ENCODE peak calls at places on chromosomes 1 and 21, in six cellular contexts. One of them, this sample, is unnamed. For H3K4me1, the result is how much of the 10 kb centered on the place peaks cover.

GRCh38 chr1:19689131-19689757 is 24.6 kb downstream of the HTR6 start:
- DNase-seq in stomach: no peak
- DNase-seq in HCT116: no peak
- DNase-seq in body of pancreas: no peak
- DNase-seq in A549: no peak
- DNase-seq in GM12878: no peak
- DNase-seq in this sample: no peak

GRCh38 chr1:43605761-43606160 is 44.2 kb upstream of the KDM4A start:
- DNase-seq in GM12878: no peak
- DNase-seq in HCT116: no peak
- DNase-seq in A549: no peak
- DNase-seq in body of pancreas: no peak
- DNase-seq in stomach: no peak
- DNase-seq in this sample: no peak

GRCh38 chr1:164576311-164577271 is 17.6 kb downstream of the PBX1 start:
- DNase-seq in HCT116: no peak
- DNase-seq in A549: no peak
- DNase-seq in GM12878: no peak
- DNase-seq in body of pancreas: no peak
- DNase-seq in stomach: no peak
- DNase-seq in this sample: no peak

GRCh38 chr1:20346433-20346832 is 55.8 kb downstream of the VWA5B1 start:
- DNase-seq in stomach: no peak
- DNase-seq in body of pancreas: no peak
- DNase-seq in A549: no peak
- DNase-seq in GM12878: no peak
- DNase-seq in HCT116: no peak
- DNase-seq in this sample: no peak

GRCh38 chr1:28193701-28194161 is 17.2 kb upstream of the PTAFR start:
- DNase-seq in A549: no peak
- DNase-seq in stomach: no peak
- DNase-seq in body of pancreas: no peak
- DNase-seq in GM12878: no peak
- DNase-seq in HCT116: no peak
- DNase-seq in this sample: no peak

GRCh38 chr1:234330843-234331215 is 42.4 kb upstream of the COA6 start:
- DNase-seq in GM12878: no peak
- DNase-seq in stomach: no peak
- DNase-seq in A549: no peak
- DNase-seq in HCT116: no peak
- DNase-seq in body of pancreas: no peak
- DNase-seq in this sample: peak

GRCh38 chr1:53133261-53134041 is 9.0 kb downstream of the SLC1A7 start:
- DNase-seq in HCT116: no peak
- DNase-seq in A549: no peak
- DNase-seq in body of pancreas: no peak
- DNase-seq in GM12878: no peak
- DNase-seq in stomach: no peak
- DNase-seq in this sample: no peak

GRCh38 chr1:21220815-21221214 is 44.1 kb upstream of the EIF4G3 start:
- DNase-seq in body of pancreas: no peak
- DNase-seq in GM12878: no peak
- DNase-seq in HCT116: no peak
- DNase-seq in A549: no peak
- DNase-seq in stomach: no peak
- DNase-seq in this sample: no peak

GRCh38 chr1:45134468-45134873 is 71.9 kb downstream of the ZSWIM5 start:
- DNase-seq in A549: peak
- DNase-seq in body of pancreas: peak
- DNase-seq in GM12878: no peak
- DNase-seq in stomach: no peak
- DNase-seq in HCT116: no peak
- DNase-seq in this sample: no peak

GRCh38 chr1:85576642-85577420 is 3.7 kb upstream of the CCN1 start:
- DNase-seq in GM12878: no peak
- DNase-seq in stomach: peak
- DNase-seq in HCT116: peak
- DNase-seq in body of pancreas: peak
- DNase-seq in A549: peak
- DNase-seq in this sample: peak

GRCh38 chr1:52357397-52357796 is 8.6 kb downstream of the CC2D1B start:
- DNase-seq in HCT116: no peak
- DNase-seq in A549: no peak
- DNase-seq in stomach: no peak
- DNase-seq in GM12878: no peak
- DNase-seq in body of pancreas: no peak
- DNase-seq in this sample: no peak

GRCh38 chr1:6612641-6613360 is 730 bp upstream of the PHF13 start:
- DNase-seq in HCT116: no peak
- DNase-seq in A549: peak
- DNase-seq in GM12878: no peak
- DNase-seq in stomach: peak
- DNase-seq in body of pancreas: peak
- DNase-seq in this sample: no peak

GRCh38 chr21:42578034-42578433 is 64.4 kb downstream of the SLC37A1 start:
- DNase-seq in GM12878: no peak
- DNase-seq in HCT116: no peak
- DNase-seq in A549: no peak
- DNase-seq in stomach: no peak
- DNase-seq in body of pancreas: no peak
- DNase-seq in this sample: no peak

GRCh38 chr1:156958247-156958714 is 37.8 kb downstream of the LRRC71 start:
- DNase-seq in stomach: no peak
- DNase-seq in body of pancreas: no peak
- DNase-seq in HCT116: no peak
- DNase-seq in A549: no peak
- DNase-seq in GM12878: no peak
- DNase-seq in this sample: no peak

GRCh38 chr1:44048816-44049215 is 17.6 kb upstream of the SLC6A9 start:
- DNase-seq in body of pancreas: no peak
- DNase-seq in stomach: no peak
- DNase-seq in A549: peak
- DNase-seq in GM12878: no peak
- DNase-seq in HCT116: no peak
- DNase-seq in this sample: no peak

GRCh38 chr1:175530167-175530566 is 213.2 kb downstream of the TNR start:
- DNase-seq in body of pancreas: no peak
- DNase-seq in A549: no peak
- DNase-seq in stomach: no peak
- DNase-seq in GM12878: no peak
- DNase-seq in HCT116: no peak
- DNase-seq in this sample: no peak

GRCh38 chr1:32332290-32333079 is 3.5 kb downstream of the MARCKSL1 start:
- DNase-seq in stomach: no peak
- DNase-seq in GM12878: no peak
- DNase-seq in HCT116: no peak
- DNase-seq in A549: no peak
- DNase-seq in body of pancreas: no peak
- DNase-seq in this sample: no peak

GRCh38 chr1:63902844-63903589 is 129.2 kb downstream of the ROR1 start:
- DNase-seq in GM12878: no peak
- DNase-seq in A549: no peak
- DNase-seq in body of pancreas: peak
- DNase-seq in stomach: peak
- DNase-seq in HCT116: no peak
- DNase-seq in this sample: no peak

GRCh38 chr21:32819702-32820101 is 48.1 kb upstream of the PAXBP1 start:
- DNase-seq in GM12878: no peak
- DNase-seq in HCT116: no peak
- DNase-seq in stomach: no peak
- DNase-seq in A549: no peak
- DNase-seq in body of pancreas: no peak
- DNase-seq in this sample: no peak

GRCh38 chr1:201023517-201023902 is at the start of gene KIF21B:
- DNase-seq in GM12878: no peak
- DNase-seq in A549: peak
- DNase-seq in body of pancreas: peak
- DNase-seq in stomach: peak
- DNase-seq in HCT116: no peak
- DNase-seq in this sample: peak

GRCh38 chr21:34602061-34602460 is 12.9 kb downstream of the RCAN1 start:
- DNase-seq in GM12878: no peak
- DNase-seq in body of pancreas: no peak
- DNase-seq in HCT116: no peak
- DNase-seq in A549: no peak
- DNase-seq in stomach: no peak
- DNase-seq in this sample: peak

GRCh38 chr1:15452216-15452615 is 4.3 kb upstream of the CELA2A start:
- DNase-seq in body of pancreas: no peak
- DNase-seq in HCT116: no peak
- DNase-seq in A549: no peak
- DNase-seq in stomach: no peak
- DNase-seq in GM12878: no peak
- DNase-seq in this sample: no peak

GRCh38 chr1:202278751-202279150 is 63.0 kb downstream of the UBE2T start:
- DNase-seq in body of pancreas: no peak
- DNase-seq in A549: no peak
- DNase-seq in stomach: no peak
- DNase-seq in GM12878: no peak
- DNase-seq in HCT116: no peak
- DNase-seq in this sample: no peak

GRCh38 chr21:38824124-38824822 is 18.5 kb downstream of the ETS2 start:
- DNase-seq in HCT116: no peak
- DNase-seq in stomach: no peak
- DNase-seq in A549: no peak
- DNase-seq in GM12878: no peak
- DNase-seq in body of pancreas: no peak
- DNase-seq in this sample: no peak

GRCh38 chr1:182051938-182052337 is 9.6 kb downstream of the ZNF648 start:
- DNase-seq in body of pancreas: no peak
- DNase-seq in stomach: no peak
- DNase-seq in A549: no peak
- DNase-seq in HCT116: no peak
- DNase-seq in GM12878: no peak
- DNase-seq in this sample: no peak

GRCh38 chr1:3653286-3653618 is 936 bp downstream of the TP73 start:
- DNase-seq in body of pancreas: no peak
- DNase-seq in stomach: no peak
- DNase-seq in A549: no peak
- DNase-seq in HCT116: no peak
- DNase-seq in GM12878: no peak
- DNase-seq in this sample: no peak
- H3K4me1 ChIP-seq in body of pancreas: under half
- H3K4me1 ChIP-seq in stomach: under half
- H3K4me1 ChIP-seq in A549: under half
- H3K4me1 ChIP-seq in HCT116: under half
- H3K4me1 ChIP-seq in GM12878: under half
- H3K4me1 ChIP-seq in this sample: under half

GRCh38 chr1:203861379-203862184 is at the start of gene SNRPE:
- DNase-seq in HCT116: peak
- DNase-seq in GM12878: peak
- DNase-seq in body of pancreas: peak
- DNase-seq in A549: peak
- DNase-seq in stomach: peak
- DNase-seq in this sample: peak
- TF ChIP-seq POLR2A in HCT116: peak
- TF ChIP-seq POLR2A in GM12878: peak
- TF ChIP-seq POLR2A in body of pancreas: peak
- TF ChIP-seq POLR2A in A549: peak
- TF ChIP-seq POLR2A in stomach: no peak
- TF ChIP-seq POLR2A in this sample: peak

DNA sequence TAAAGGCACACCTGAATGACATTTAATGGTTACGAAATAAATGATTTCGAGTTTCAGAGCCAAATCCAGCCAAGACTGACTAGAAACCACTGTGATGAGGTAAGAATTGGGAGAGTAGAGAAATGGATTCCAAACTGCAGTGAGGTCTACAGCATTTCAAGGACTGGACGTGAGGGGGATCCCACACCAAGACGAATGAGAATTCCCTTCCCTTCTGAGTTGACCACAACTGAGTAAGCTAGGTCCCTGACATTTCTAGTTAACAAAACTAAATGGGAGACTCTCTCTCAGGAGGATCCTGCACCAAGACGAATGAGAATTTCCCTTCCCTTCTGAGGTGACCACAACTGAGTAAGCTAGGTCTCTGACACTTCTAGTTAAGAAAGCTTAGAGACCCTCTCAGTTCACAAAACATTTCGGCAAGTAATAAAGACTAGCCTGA is 1.6 kb upstream of the SPATA1 start:
- DNase-seq in HCT116: no peak
- DNase-seq in stomach: no peak
- DNase-seq in A549: peak
- DNase-seq in body of pancreas: no peak
- DNase-seq in GM12878: no peak
- DNase-seq in this sample: no peak
- TF ChIP-seq CTCF in HCT116: no peak
- TF ChIP-seq CTCF in stomach: no peak
- TF ChIP-seq CTCF in A549: no peak
- TF ChIP-seq CTCF in body of pancreas: no peak
- TF ChIP-seq CTCF in GM12878: no peak
- TF ChIP-seq CTCF in this sample: no peak

GRCh38 chr1:159600894-159601293 is 13.3 kb downstream of the APCS start:
- DNase-seq in HCT116: no peak
- DNase-seq in body of pancreas: no peak
- DNase-seq in A549: no peak
- DNase-seq in stomach: no peak
- DNase-seq in GM12878: no peak
- DNase-seq in this sample: no peak
- H3K4me1 ChIP-seq in HCT116: under half
- H3K4me1 ChIP-seq in body of pancreas: under half
- H3K4me1 ChIP-seq in A549: under half
- H3K4me1 ChIP-seq in stomach: under half
- H3K4me1 ChIP-seq in GM12878: under half
- H3K4me1 ChIP-seq in this sample: under half

DNA sequence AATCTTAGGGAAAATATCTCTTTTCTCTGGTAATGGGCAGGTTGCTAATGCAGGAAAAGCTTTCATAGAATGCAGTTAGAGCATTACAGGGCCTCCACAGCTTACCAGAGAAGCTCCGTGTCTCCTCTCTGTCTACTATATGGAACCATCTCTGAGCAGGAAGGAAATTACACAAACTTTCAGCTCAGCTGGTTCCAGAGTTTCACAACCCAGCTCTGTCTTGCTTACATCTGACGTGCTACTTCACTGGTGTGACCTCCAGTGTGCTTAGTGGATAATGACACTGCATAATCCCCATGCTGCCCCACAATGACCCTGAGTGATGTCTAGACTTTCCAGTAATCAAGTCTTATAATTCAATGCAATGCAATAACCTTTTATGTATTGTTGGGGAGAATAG is 4.3 kb upstream of the FGGY start:
- DNase-seq in A549: peak
- DNase-seq in GM12878: peak
- DNase-seq in body of pancreas: peak
- DNase-seq in HCT116: no peak
- DNase-seq in stomach: peak
- DNase-seq in this sample: no peak
- TF ChIP-seq POLR2A in A549: no peak
- TF ChIP-seq POLR2A in GM12878: no peak
- TF ChIP-seq POLR2A in body of pancreas: no peak
- TF ChIP-seq POLR2A in HCT116: no peak
- TF ChIP-seq POLR2A in stomach: no peak
- TF ChIP-seq POLR2A in this sample: no peak